ENCODE peak calls at places on chromosomes 3 and 15, in seven cellular contexts. C is iPS DF 6.9, S is A673, X is mesendoderm, B is ovary, I is small intestine, G is uterus. V is an unnamed sample. For H3K27me3, the result is how much of the 10 kb centered on the place peaks cover.

GRCh38 chr15:69808756-69809155 is 289.0 kb downstream of the TLE3 start:
- DNase-seq in C (no peak), B (no peak), S (no peak), G (no peak), X (no peak), I (no peak), V (no peak)

GRCh38 chr15:42681119-42681518 is 55.8 kb downstream of the CDAN1 start:
- DNase-seq in B (no peak), C (no peak), X (no peak), G (no peak), I (no peak), S (no peak), V (no peak)

GRCh38 chr3:105715372-105715771 is 153.4 kb downstream of the CBLB start:
- DNase-seq in B (no peak), G (no peak), X (no peak), C (no peak), I (no peak), S (peak), V (no peak)

GRCh38 chr3:158167737-158168469 is 58.0 kb downstream of the RSRC1 start:
- DNase-seq in G (no peak), X (peak), I (peak), B (no peak), S (peak), C (no peak), V (no peak)

GRCh38 chr3:168581718-168582332 is 486.1 kb upstream of the GOLIM4 start:
- DNase-seq in G (no peak), B (no peak), C (no peak), S (no peak), X (peak), I (no peak), V (no peak)

GRCh38 chr15:25058080-25058785 is 103.4 kb downstream of the SNRPN start:
- DNase-seq in G (peak), C (no peak), S (no peak), B (peak), I (no peak), X (no peak), V (no peak)

GRCh38 chr3:193831495-193832455 is 238.8 kb downstream of the OPA1 start:
- DNase-seq in G (no peak), B (no peak), C (no peak), X (no peak), I (peak), S (no peak), V (no peak)

GRCh38 chr3:53941945-53942344 is 50.3 kb upstream of the SELENOK start:
- DNase-seq in X (peak), I (no peak), C (no peak), B (no peak), G (no peak), S (no peak), V (no peak)

GRCh38 chr15:77059761-77060345 is 11.1 kb downstream of the TSPAN3 start:
- DNase-seq in X (no peak), G (no peak), B (no peak), I (no peak), C (no peak), S (no peak), V (no peak)

GRCh38 chr15:23686466-23687142 is 501 bp downstream of the NDN start:
- DNase-seq in G (no peak), I (no peak), B (no peak), S (no peak), X (peak), C (no peak), V (peak)

GRCh38 chr3:66393486-66394260 is 107.1 kb downstream of the LRIG1 start:
- DNase-seq in C (no peak), B (no peak), S (no peak), I (no peak), X (no peak), G (no peak), V (no peak)

GRCh38 chr15:25860885-25861866 is 2.0 kb downstream of the ATP10A start:
- DNase-seq in C (no peak), G (no peak), X (no peak), I (peak), S (no peak), B (no peak), V (no peak)

GRCh38 chr15:70576683-70577082 is 186.7 kb downstream of the UACA start:
- DNase-seq in B (no peak), C (no peak), I (no peak), G (no peak), S (peak), X (no peak), V (no peak)

GRCh38 chr3:125262155-125262554 is 49.6 kb upstream of the SLC12A8 start:
- DNase-seq in S (no peak), I (no peak), G (no peak), C (no peak), X (no peak), B (no peak), V (no peak)

GRCh38 chr15:32683906-32684584 is 33.8 kb upstream of the GREM1 start:
- DNase-seq in B (no peak), C (no peak), G (no peak), X (no peak), S (no peak), I (no peak), V (no peak)

GRCh38 chr3:195754906-195755305 is 34.1 kb downstream of the MUC20 start:
- DNase-seq in B (no peak), G (no peak), C (no peak), X (no peak), I (no peak), S (no peak), V (no peak)

GRCh38 chr15:19899021-19899824 is 642.4 kb downstream of the GOLGA6L6 start:
- DNase-seq in B (no peak), G (no peak), I (no peak), C (no peak), X (no peak), S (no peak), V (no peak)

GRCh38 chr3:22245817-22246583 is 495.0 kb upstream of the ZNF385D start:
- DNase-seq in B (no peak), I (no peak), C (no peak), X (no peak), S (no peak), G (no peak), V (no peak)

GRCh38 chr15:75597667-75598341 is 18.7 kb upstream of the PTPN9 start:
- DNase-seq in C (no peak), I (peak), S (peak), G (no peak), B (no peak), X (peak), V (no peak)

GRCh38 chr3:31502803-31503221 is 29.9 kb upstream of the STT3B start:
- DNase-seq in B (no peak), G (no peak), X (no peak), S (no peak), C (no peak), I (peak), V (no peak)

GRCh38 chr3:159882784-159883779 is 105.6 kb upstream of the IL12A start:
- DNase-seq in I (no peak), X (peak), B (no peak), G (no peak), S (peak), C (no peak), V (peak)

GRCh38 chr3:54755746-54756145 is 172.1 kb downstream of the LRTM1 start:
- DNase-seq in X (no peak), I (no peak), G (no peak), B (no peak), S (no peak), C (no peak), V (no peak)

GRCh38 chr15:43998607-43999006 is 171.8 kb downstream of the WDR76 start:
- DNase-seq in G (no peak), B (no peak), S (peak), X (peak), I (peak), C (no peak), V (peak)

GRCh38 chr3:182980204-182981037 is at the start of gene DCUN1D1:
- DNase-seq in C (no peak), S (peak), B (peak), G (peak), I (peak), X (peak), V (peak)

DNA sequence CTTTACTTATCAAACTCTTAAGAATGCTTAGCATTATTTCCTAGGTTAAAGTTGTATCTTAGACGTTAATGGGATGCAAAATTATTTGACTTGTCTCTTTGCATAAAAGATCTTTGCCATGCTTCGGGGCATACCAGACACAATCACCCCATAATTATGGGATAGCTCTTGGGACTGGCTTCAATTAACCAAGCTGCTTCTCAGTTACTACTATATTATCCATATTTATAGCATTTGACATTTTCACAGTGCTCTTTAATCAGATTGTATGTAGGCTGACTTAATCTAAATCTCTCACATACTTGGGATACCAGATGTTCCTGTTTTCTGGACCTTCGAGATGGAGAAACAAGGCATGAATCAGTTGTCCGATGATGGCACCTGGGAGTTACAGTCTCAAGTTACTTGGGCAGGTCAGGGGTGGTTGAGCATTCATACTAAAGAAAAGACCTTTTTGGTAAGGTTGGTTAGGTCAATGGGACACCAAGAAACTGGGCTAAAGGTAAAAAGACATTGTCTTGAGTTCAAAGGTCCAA is 27.1 kb upstream of the ABHD17C start:
- DNase-seq in G (no peak), X (no peak), B (no peak), C (no peak), I (no peak), S (no peak), V (no peak)
- H3K4me3 ChIP-seq in G (no peak), X (no peak), B (no peak), C (no peak), I (no peak), S (no peak), V (no peak)

GRCh38 chr15:91816942-91817341 is 36.6 kb upstream of the SLCO3A1 start:
- DNase-seq in I (no peak), B (no peak), C (no peak), X (no peak), S (no peak), G (no peak), V (no peak)

DNA sequence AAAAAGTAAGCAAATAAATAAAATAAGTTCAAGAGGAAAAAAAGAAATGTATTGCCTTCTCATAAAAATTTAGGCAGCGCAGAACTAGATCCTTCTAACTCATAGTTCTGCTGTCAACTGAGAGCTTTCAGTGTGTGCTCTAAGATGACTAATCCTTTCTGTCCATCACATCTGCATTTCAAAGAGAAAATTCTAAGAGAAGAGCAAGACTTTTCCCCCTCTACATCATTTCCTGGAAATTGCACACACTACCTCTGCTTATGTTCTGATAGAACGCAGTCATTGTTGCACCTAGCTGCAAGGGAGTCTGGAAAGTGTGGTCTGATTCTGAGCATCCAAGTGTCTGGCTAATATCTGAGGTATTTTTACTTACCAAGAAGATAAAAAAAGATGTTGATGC is 39.6 kb upstream of the SLCO3A1 start:
- DNase-seq in I (no peak), B (no peak), S (no peak), X (no peak), G (no peak), C (no peak), V (no peak)
- H3K27me3 ChIP-seq in I (under half), B (under half), S (under half), X (under half), G (under half), C (under half), V (under half)

DNA sequence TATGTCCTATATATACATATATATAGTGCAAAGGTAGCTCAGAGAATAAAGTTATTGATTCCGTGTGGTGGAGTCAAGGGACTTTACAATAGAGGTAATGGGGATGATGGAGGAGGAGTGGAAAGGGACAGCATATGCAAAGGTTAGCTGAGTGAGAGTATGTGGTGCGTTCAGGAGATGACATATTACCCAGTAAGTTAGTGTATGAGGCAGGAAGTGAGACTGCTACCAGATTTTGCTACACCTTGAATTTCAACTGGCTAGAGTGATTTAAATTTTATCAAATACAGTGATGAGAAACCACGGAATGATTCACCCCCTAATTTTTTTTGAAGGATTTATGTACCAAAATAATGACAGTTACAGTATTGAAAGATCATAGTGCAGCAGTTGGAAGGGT is 2.8 kb downstream of the ACTL6A start:
- DNase-seq in B (no peak), S (no peak), X (no peak), I (no peak), G (no peak), C (no peak), V (no peak)
- H3K4me3 ChIP-seq in B (no peak), S (no peak), X (no peak), I (no peak), G (no peak), C (no peak), V (no peak)

GRCh38 chr3:86416334-86416733 is 574.6 kb downstream of the VGLL3 start:
- DNase-seq in X (peak), G (no peak), C (no peak), B (no peak), I (no peak), S (no peak), V (no peak)

GRCh38 chr3:86420990-86421739 is 569.8 kb downstream of the VGLL3 start:
- DNase-seq in S (no peak), B (no peak), C (no peak), I (no peak), X (peak), G (no peak), V (no peak)

GRCh38 chr3:86418861-86419260 is 572.1 kb downstream of the VGLL3 start:
- DNase-seq in G (no peak), S (no peak), B (no peak), X (no peak), C (no peak), I (no peak), V (no peak)
- H3K27me3 ChIP-seq in G (under half), S (under half), B (under half), X (under half), C (under half), I (under half), V (under half)

GRCh38 chr3:33221241-33221640 is 2.6 kb upstream of the SUSD5 start:
- DNase-seq in B (no peak), G (no peak), I (no peak), C (no peak), X (no peak), S (no peak), V (no peak)

GRCh38 chr3:33215739-33216138 is 2.9 kb downstream of the SUSD5 start:
- DNase-seq in B (no peak), G (no peak), C (no peak), X (no peak), I (no peak), S (no peak), V (no peak)

GRCh38 chr3:33218446-33219174 is at the start of gene SUSD5:
- DNase-seq in G (no peak), X (peak), C (peak), I (no peak), S (peak), B (no peak), V (peak)

GRCh38 chr3:33218072-33218445 is 551 bp downstream of the SUSD5 start:
- DNase-seq in I (no peak), S (peak), X (peak), C (no peak), B (no peak), G (no peak), V (no peak)

DNA sequence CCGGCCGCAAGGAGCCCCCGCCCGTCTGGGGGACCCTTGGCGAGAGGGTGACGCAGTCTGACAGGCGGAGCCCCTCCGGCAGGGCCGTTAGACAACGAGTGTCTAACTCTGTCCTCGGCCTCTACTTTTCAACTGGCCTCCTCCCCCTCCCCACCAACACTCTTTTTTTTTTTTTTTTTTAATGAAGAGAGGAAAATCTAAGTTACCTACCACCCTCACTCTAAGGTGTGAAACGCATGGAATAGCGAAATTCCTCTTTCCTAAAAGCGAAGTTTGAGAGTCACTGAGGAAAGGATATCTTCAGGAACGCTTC is 521 bp upstream of the SUSD5 start:
- DNase-seq in X (no peak), B (no peak), S (no peak), G (no peak), C (no peak), I (no peak), V (no peak)
- H3K4me3 ChIP-seq in X (peak), B (peak), S (peak), G (peak), C (peak), I (no peak), V (peak)

DNA sequence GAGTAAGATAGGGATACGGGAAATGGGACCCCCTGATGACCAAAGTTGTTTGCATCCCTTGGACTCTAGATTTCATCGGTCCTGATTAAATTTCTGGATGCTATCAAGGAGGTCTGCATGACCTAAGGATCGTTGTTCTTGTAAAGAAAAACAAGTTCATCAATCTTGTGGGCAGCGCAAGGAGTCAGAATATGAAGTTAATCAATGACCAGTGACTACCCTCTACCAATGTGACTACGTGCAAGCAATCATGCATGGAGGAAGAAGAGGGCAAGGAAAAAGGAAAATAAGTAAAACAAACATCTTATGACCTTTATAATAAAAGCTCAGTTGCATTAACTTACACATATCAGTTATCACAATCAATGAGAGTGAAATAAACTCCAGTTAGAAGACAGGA is 139.7 kb downstream of the RTP4 start:
- DNase-seq in G (no peak), C (no peak), S (no peak), I (no peak), B (no peak), X (no peak), V (no peak)
- H3K27me3 ChIP-seq in G (under half), C (under half), S (under half), I (under half), B (under half), X (under half), V (under half)

GRCh38 chr15:88623632-88624031 is 2.5 kb downstream of the AEN start:
- DNase-seq in I (no peak), B (no peak), X (no peak), C (no peak), G (no peak), S (no peak), V (no peak)

GRCh38 chr15:88623061-88623460 is 1.9 kb downstream of the AEN start:
- DNase-seq in C (no peak), B (no peak), G (no peak), S (no peak), I (no peak), X (peak), V (no peak)

GRCh38 chr15:88624156-88624970 is 3.2 kb downstream of the AEN start:
- DNase-seq in B (peak), X (peak), S (peak), G (no peak), I (no peak), C (no peak), V (no peak)

GRCh38 chr15:88625943-88626741 is 5.0 kb downstream of the AEN start:
- DNase-seq in I (no peak), G (no peak), X (no peak), B (no peak), S (no peak), C (no peak), V (no peak)

GRCh38 chr15:88624971-88625290 is 3.8 kb downstream of the AEN start:
- DNase-seq in X (no peak), B (no peak), C (no peak), S (no peak), G (no peak), I (peak), V (no peak)
- H3K4me3 ChIP-seq in X (no peak), B (no peak), C (no peak), S (no peak), G (no peak), I (no peak), V (no peak)

GRCh38 chr15:62066663-62067447 is at the start of gene C2CD4A:
- DNase-seq in X (peak), C (peak), I (peak), B (peak), G (peak), S (peak), V (peak)

GRCh38 chr15:62067448-62068044 is 769 bp downstream of the C2CD4A start:
- DNase-seq in I (peak), X (peak), C (no peak), S (peak), B (peak), G (peak), V (peak)

GRCh38 chr15:62068071-62068786 is 1.5 kb downstream of the C2CD4A start:
- DNase-seq in B (peak), S (peak), C (no peak), X (peak), I (peak), G (peak), V (peak)

GRCh38 chr15:62069551-62069950 is 2.8 kb downstream of the C2CD4A start:
- DNase-seq in G (no peak), C (no peak), I (no peak), X (no peak), B (no peak), S (no peak), V (no peak)

DNA sequence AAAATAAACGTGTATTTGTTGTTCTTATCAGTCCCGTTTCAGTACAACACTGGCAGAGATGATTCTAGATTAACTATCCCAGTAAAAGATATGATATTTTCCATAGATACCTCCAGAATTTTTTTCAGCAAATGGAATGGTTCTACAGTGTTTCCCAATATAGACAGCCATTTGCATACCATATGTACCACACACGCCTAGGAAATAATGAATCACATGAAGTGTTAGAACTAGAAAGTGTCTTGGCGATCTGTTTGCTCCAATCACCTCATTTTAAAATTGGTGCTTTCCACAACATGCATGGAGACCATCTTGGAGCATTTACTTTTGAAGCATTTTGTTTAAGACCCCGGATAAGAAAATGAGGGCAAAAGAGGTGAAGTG is 2.0 kb downstream of the C2CD4A start:
- DNase-seq in B (no peak), X (no peak), C (no peak), S (no peak), I (peak), G (no peak), V (no peak)
- H3K27me3 ChIP-seq in B (under half), X (under half), C (under half), S (under half), I (under half), G (under half), V (under half)

V was measured in right cardiac atrium.